ENCODE peak calls at places on chromosomes 6 and 20, in four cellular contexts. L is BJ, Z is GM06990, K is A673. D is an unnamed sample.

GRCh38 chr20:13525225-13525940 is 113.3 kb downstream of the TASP1 start:
- DNase-seq in Z (no peak), L (peak; percentile 87), K (no peak), D (no peak)

GRCh38 chr6:142551145-142551811 is 249.5 kb downstream of the ADGRG6 start:
- DNase-seq in Z (no peak), K (peak; percentile 41), L (no peak), D (peak; percentile 55)

GRCh38 chr6:93059911-93060310 is 359.4 kb downstream of the EPHA7 start:
- DNase-seq in K (no peak), L (no peak), Z (no peak), D (no peak)

GRCh38 chr6:423062-423798 is 31.7 kb downstream of the IRF4 start:
- DNase-seq in K (no peak), Z (no peak), L (no peak), D (no peak)

GRCh38 chr20:63461364-63461763 is 11.1 kb downstream of the KCNQ2 start:
- DNase-seq in L (no peak), K (no peak), Z (no peak), D (no peak)

GRCh38 chr6:1311400-1312192 is at the start of gene FOXQ1:
- DNase-seq in Z (peak; percentile 24), K (peak; percentile 21), L (no peak), D (peak; percentile 76)

GRCh38 chr20:12112089-12112474 is 194.4 kb downstream of the BTBD3 start:
- DNase-seq in L (no peak), Z (no peak), K (no peak), D (no peak)

GRCh38 chr20:62156592-62157386 is 13.2 kb downstream of the SS18L1 start:
- DNase-seq in Z (peak; percentile 50), L (no peak), K (peak; percentile 77), D (peak; percentile 91)

GRCh38 chr6:154763650-154764049 is 30.4 kb downstream of the SCAF8 start:
- DNase-seq in L (no peak), Z (no peak), K (no peak), D (no peak)

GRCh38 chr6:150788135-150788534 is 77.4 kb upstream of the MTHFD1L start:
- DNase-seq in Z (no peak), K (no peak), L (no peak), D (no peak)

GRCh38 chr20:51562027-51562333 is 19.5 kb upstream of the NFATC2 start:
- DNase-seq in L (no peak), Z (no peak), K (peak; percentile 58), D (no peak)

GRCh38 chr6:14046476-14047068 is 71.0 kb upstream of the CD83 start:
- DNase-seq in L (no peak), K (peak; percentile 66), Z (no peak), D (no peak)

GRCh38 chr6:146498309-146498708 is 45.3 kb upstream of the RAB32 start:
- DNase-seq in K (no peak), Z (no peak), L (no peak), D (no peak)

GRCh38 chr6:149856256-149856994 is 7.7 kb downstream of the LRP11 start:
- DNase-seq in K (no peak), Z (no peak), L (no peak), D (no peak)

GRCh38 chr6:144678844-144679243 is 393.7 kb downstream of the UTRN start:
- DNase-seq in Z (no peak), L (peak; percentile 32), K (no peak), D (no peak)

GRCh38 chr6:95596021-95596420 is 18.7 kb downstream of the MANEA start:
- DNase-seq in L (no peak), Z (no peak), K (no peak), D (no peak)

GRCh38 chr6:168192195-168192900 is 113.3 kb upstream of the FRMD1 start:
- DNase-seq in L (no peak), K (peak; percentile 90), Z (no peak), D (no peak)

GRCh38 chr6:80959034-80959433 is 793.4 kb downstream of the TENT5A start:
- DNase-seq in Z (no peak), L (no peak), K (no peak), D (no peak)

GRCh38 chr6:144349690-144350132 is 64.6 kb downstream of the UTRN start:
- DNase-seq in L (no peak), Z (no peak), K (no peak), D (no peak)

GRCh38 chr6:38415231-38416005 is 224.3 kb downstream of the BTBD9 start:
- DNase-seq in L (no peak), Z (no peak), K (no peak), D (no peak)

GRCh38 chr6:98808522-98809210 is 25.7 kb upstream of the POU3F2 start:
- DNase-seq in K (no peak), Z (no peak), L (no peak), D (no peak)

GRCh38 chr6:119865466-119866350 is 516.1 kb upstream of the MAN1A1 start:
- DNase-seq in K (no peak), Z (no peak), L (peak; percentile 1), D (no peak)

GRCh38 chr20:50267041-50267865 is 76.6 kb downstream of the CEBPB start:
- DNase-seq in K (peak; percentile 47), Z (no peak), L (no peak), D (peak; percentile 88)
- TF ChIP-seq CTCF in K (no peak), Z (no peak), L (no peak), D (no peak)

GRCh38 chr6:5860849-5861248 is 145.9 kb downstream of the NRN1 start:
- DNase-seq in Z (no peak), L (no peak), K (no peak), D (no peak)

GRCh38 chr6:5851261-5851757 is 155.4 kb downstream of the NRN1 start:
- DNase-seq in L (no peak), K (peak; percentile 59), Z (peak; percentile 50), D (peak; percentile 58)

GRCh38 chr6:5850848-5851255 is 155.9 kb downstream of the NRN1 start:
- DNase-seq in K (no peak), Z (no peak), L (no peak), D (no peak)

GRCh38 chr6:5855787-5856186 is 150.9 kb downstream of the NRN1 start:
- DNase-seq in K (no peak), Z (no peak), L (no peak), D (peak; percentile 37)

DNA sequence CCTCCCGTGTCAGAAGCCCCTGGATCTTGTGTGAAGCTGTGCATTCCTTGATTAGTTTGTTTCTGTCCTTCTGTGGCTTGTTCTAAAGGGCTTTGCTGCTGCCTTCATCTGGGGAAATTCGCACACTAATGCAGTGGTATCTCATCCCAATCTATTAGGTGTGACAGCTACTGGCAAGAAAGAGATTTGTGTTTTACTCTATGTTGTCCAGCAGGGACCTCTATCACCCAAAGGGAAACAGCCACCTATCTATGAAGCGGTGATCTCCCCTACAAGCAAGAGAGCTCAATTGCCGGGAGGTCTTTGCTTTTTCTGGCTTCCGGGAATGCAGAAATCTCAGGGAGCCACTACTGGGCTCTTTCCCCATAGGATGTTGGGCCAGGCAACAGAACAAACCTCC is 151.8 kb downstream of the NRN1 start:
- DNase-seq in Z (no peak), K (no peak), L (no peak), D (no peak)
- H3K4me3 ChIP-seq in Z (no peak overlapping the region), K (no peak overlapping the region), L (no peak overlapping the region), D (no peak overlapping the region)

DNA sequence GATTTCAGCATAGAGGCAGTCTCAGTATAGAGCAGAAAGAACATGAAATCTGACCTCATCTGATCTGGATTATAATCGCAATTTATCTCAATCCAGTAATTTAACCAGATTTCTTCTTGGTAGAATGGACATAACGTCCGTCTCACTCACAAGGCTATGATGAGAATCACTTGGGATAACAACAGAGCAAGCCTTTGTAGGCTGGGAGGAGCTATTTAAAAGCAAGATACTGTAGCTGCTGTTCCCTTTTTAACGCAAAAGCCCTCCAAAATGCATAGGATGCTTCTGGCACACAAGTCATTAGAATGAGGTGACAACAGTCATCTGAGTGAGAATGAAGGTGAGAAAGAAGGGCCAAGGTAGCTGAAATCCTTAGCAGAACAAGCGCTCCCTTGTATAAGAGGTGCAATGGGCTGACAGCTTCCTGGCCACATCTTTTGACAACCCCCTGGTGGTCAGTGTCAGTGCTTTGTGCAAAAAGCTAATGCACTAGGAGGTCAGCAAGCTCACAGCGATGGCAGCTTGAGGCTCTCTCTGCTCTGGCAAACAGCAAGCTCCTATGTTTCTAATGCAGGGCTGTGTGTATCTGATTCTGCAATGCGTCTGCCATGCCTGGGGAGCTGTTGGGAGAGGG is 16.4 kb downstream of the METTL24 start:
- DNase-seq in Z (no peak), L (no peak), K (no peak), D (no peak)
- TF ChIP-seq CTCF in Z (peak; percentile 38), L (peak; percentile 56), K (peak; percentile 50), D (no peak)

DNA sequence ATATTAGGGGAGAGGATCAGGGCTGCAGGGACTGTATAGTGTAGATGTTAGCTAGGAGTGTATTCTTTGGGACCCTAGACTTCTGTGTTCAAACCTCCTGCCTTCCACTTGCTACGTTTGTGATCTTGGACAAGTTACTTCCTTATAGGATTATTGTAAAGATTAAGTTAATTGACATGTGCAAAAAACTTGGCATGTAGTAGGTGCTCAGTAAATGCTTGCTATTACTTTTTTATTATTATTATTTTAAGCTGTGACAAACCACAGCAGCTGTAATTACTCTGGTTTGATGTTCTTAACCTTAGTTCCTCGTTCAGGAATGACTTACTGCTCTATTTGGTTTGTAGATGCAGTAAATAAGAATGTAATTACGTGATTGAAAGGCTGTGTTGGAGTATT is 3.2 kb downstream of the ARFGEF2 start:
- DNase-seq in K (no peak), L (no peak), Z (no peak), D (no peak)
- H3K4me3 ChIP-seq in K (no peak overlapping the region), L (no peak overlapping the region), Z (peak overlapping the region; percentile 50), D (no peak overlapping the region)

GRCh38 chr6:29964904-29965872 is 22.9 kb downstream of the HLA-A start:
- DNase-seq in Z (peak; percentile 67), K (peak; percentile 95), L (no peak), D (peak; percentile 90)

GRCh38 chr6:29965873-29966601 is 23.7 kb downstream of the HLA-A start:
- DNase-seq in K (peak; percentile 85), L (no peak), Z (peak; percentile 57), D (peak; percentile 91)

GRCh38 chr6:29968130-29968529 is 25.8 kb downstream of the HLA-A start:
- DNase-seq in Z (no peak), L (no peak), K (no peak), D (no peak)

GRCh38 chr6:29968905-29969304 is 26.6 kb downstream of the HLA-A start:
- DNase-seq in L (no peak), K (no peak), Z (no peak), D (no peak)

GRCh38 chr6:29967379-29968010 is 25.2 kb downstream of the HLA-A start:
- DNase-seq in L (no peak), K (peak; percentile 59), Z (no peak), D (no peak)
- TF ChIP-seq CTCF in L (no peak), K (peak; percentile 45), Z (peak; percentile 14), D (no peak)

GRCh38 chr6:107991061-107991460 is 33.1 kb upstream of the SEC63 start:
- DNase-seq in Z (no peak), K (no peak), L (no peak), D (no peak)
- H3K4me3 ChIP-seq in Z (no peak overlapping the region), K (no peak overlapping the region), L (no peak overlapping the region), D (no peak overlapping the region)

D was measured in left lung.